ENCODE peak calls at places on chromosomes 1 and 21, in five cellular contexts. P is stimulated activated CD8-positive, alpha-beta memory T cell treated with anti-CD3 and anti-CD28 coated beads, Interleukin-4, amount 100 ng/mL, for 1 hour; I is activated CD8-positive, alpha-beta memory T cell treated with anti-CD3 and anti-CD28 coated beads for 24 hours; A is left ventricle myocardium superior; K is heart left ventricle. J is an unnamed sample.

GRCh38 chr1:211326528-211327340 is at the start of gene TRAF5:
- DNase-seq in P (no peak), I (peak), A (peak), K (peak), J (no peak)

GRCh38 chr1:23237516-23237915 is 20.2 kb upstream of the HTR1D start:
- DNase-seq in P (no peak), I (no peak), A (no peak), K (no peak), J (no peak)

GRCh38 chr1:59819566-59820438 is 5.1 kb downstream of the HOOK1 start:
- DNase-seq in P (no peak), I (no peak), A (no peak), K (no peak), J (no peak)

GRCh38 chr1:195664628-195665027 is 943.6 kb downstream of the KCNT2 start:
- DNase-seq in P (no peak), I (no peak), A (no peak), K (no peak), J (no peak)

GRCh38 chr1:32405672-32406467 is 11.6 kb upstream of the BSDC1 start:
- DNase-seq in P (no peak), I (no peak), A (no peak), K (no peak), J (no peak)

GRCh38 chr1:171219751-171220385 is 28.4 kb upstream of the FMO1 start:
- DNase-seq in P (no peak), I (no peak), A (no peak), K (no peak), J (no peak)

GRCh38 chr1:77281491-77282186 is at the start of gene AK5:
- DNase-seq in P (no peak), I (peak), A (peak), K (peak), J (peak)

GRCh38 chr1:3105167-3105863 is 36.3 kb downstream of the PRDM16 start:
- DNase-seq in P (no peak), I (no peak), A (no peak), K (no peak), J (no peak)

GRCh38 chr1:143660354-143660941 is 311.3 kb downstream of the FAM72C start:
- DNase-seq in P (no peak), I (no peak), A (no peak), K (no peak), J (no peak)

GRCh38 chr1:157403203-157403602 is 149.1 kb downstream of the FCRL5 start:
- DNase-seq in P (no peak), I (no peak), A (no peak), K (no peak), J (no peak)

GRCh38 chr1:32470991-32471694 is 6.3 kb downstream of the ZBTB8B start:
- DNase-seq in P (no peak), I (no peak), A (peak), K (no peak), J (no peak)

GRCh38 chr1:113255038-113255727 is 135.1 kb upstream of the MAGI3 start:
- DNase-seq in P (no peak), I (no peak), A (no peak), K (no peak), J (no peak)

GRCh38 chr1:91653183-91653582 is 152.5 kb downstream of the CDC7 start:
- DNase-seq in P (no peak), I (no peak), A (no peak), K (no peak), J (no peak)

GRCh38 chr1:167141963-167142362 is 48.1 kb downstream of the STYXL2 start:
- DNase-seq in P (no peak), I (no peak), A (no peak), K (no peak), J (no peak)

GRCh38 chr21:45988366-45989347 is 7.1 kb downstream of the COL6A1 start:
- DNase-seq in P (no peak), I (no peak), A (peak), K (peak), J (no peak)

GRCh38 chr1:152034654-152035405 is 2.0 kb downstream of the S100A11 start:
- DNase-seq in P (peak), I (peak), A (peak), K (no peak), J (peak)

GRCh38 chr1:243470492-243470891 is 214.7 kb downstream of the SDCCAG8 start:
- DNase-seq in P (no peak), I (no peak), A (no peak), K (no peak), J (no peak)

GRCh38 chr1:14113841-14114567 is 414.0 kb downstream of the PRDM2 start:
- DNase-seq in P (no peak), I (no peak), A (peak), K (peak), J (no peak)

GRCh38 chr1:224435318-224435763 is 744 bp upstream of the WDR26 start:
- DNase-seq in P (no peak), I (no peak), A (no peak), K (no peak), J (no peak)

GRCh38 chr1:29471487-29472313 is 235.4 kb downstream of the PTPRU start:
- DNase-seq in P (no peak), I (peak), A (no peak), K (no peak), J (no peak)

GRCh38 chr21:45539046-45539795 is 3.0 kb downstream of the SLC19A1 start:
- DNase-seq in P (no peak), I (peak), A (peak), K (no peak), J (no peak)

GRCh38 chr1:15254521-15254920 is 7.5 kb downstream of the FHAD1 start:
- DNase-seq in P (no peak), I (no peak), A (no peak), K (no peak), J (no peak)

GRCh38 chr1:204806943-204807624 is 63.6 kb upstream of the NFASC start:
- DNase-seq in P (peak), I (peak), A (peak), K (peak), J (peak)

GRCh38 chr1:180863158-180863775 is 49.4 kb upstream of the KIAA1614 start:
- DNase-seq in P (no peak), I (no peak), A (no peak), K (no peak), J (no peak)

GRCh38 chr1:100969336-100969735 is 56.2 kb downstream of the DPH5 start:
- DNase-seq in P (no peak), I (no peak), A (no peak), K (no peak), J (no peak)

GRCh38 chr21:29164330-29164942 is 34.0 kb downstream of the MAP3K7CL start:
- DNase-seq in P (no peak), I (no peak), A (no peak), K (no peak), J (no peak)

GRCh38 chr1:212721388-212722247 is 22.0 kb upstream of the BATF3 start:
- DNase-seq in P (no peak), I (no peak), A (no peak), K (no peak), J (no peak)

GRCh38 chr21:15893902-15894301 is 164.1 kb downstream of the USP25 start:
- DNase-seq in P (no peak), I (no peak), A (no peak), K (no peak), J (no peak)

GRCh38 chr1:155003766-155004351 is 1.3 kb downstream of the ZBTB7B start:
- DNase-seq in P (no peak), I (no peak), A (peak), K (peak), J (no peak)

GRCh38 chr1:81978945-81979344 is 178.2 kb downstream of the ADGRL2 start:
- DNase-seq in P (no peak), I (no peak), A (no peak), K (no peak), J (no peak)

GRCh38 chr1:204406621-204407020 is 5.0 kb downstream of the PPP1R15B start:
- DNase-seq in P (no peak), I (peak), A (no peak), K (no peak), J (no peak)

GRCh38 chr21:32021319-32022027 is 148.7 kb downstream of the HUNK start:
- DNase-seq in P (no peak), I (no peak), A (peak), K (peak), J (no peak)

GRCh38 chr1:935751-936231 is 12.1 kb downstream of the SAMD11 start:
- DNase-seq in P (no peak), I (no peak), A (peak), K (peak), J (no peak)

GRCh38 chr1:198889732-198890131 is 250.9 kb downstream of the PTPRC start:
- DNase-seq in P (no peak), I (no peak), A (no peak), K (no peak), J (no peak)

GRCh38 chr21:41207401-41208388 is 39.7 kb downstream of the BACE2 start:
- DNase-seq in P (no peak), I (no peak), A (peak), K (peak), J (no peak)